ENCODE peak calls at places on chromosomes 7 and 10, in four cellular contexts. M, D, V and Q are unnamed samples.

GRCh38 chr7:138254444-138254843 is 178.2 kb downstream of the AKR1D1 start:
- DNase-seq in M (no peak), D (no peak), V (no peak), Q (no peak)

GRCh38 chr10:120963053-120963533 is 111.9 kb downstream of the WDR11 start:
- DNase-seq in M (no peak), D (no peak), V (no peak), Q (no peak)

GRCh38 chr7:2198760-2199159 is 34.0 kb downstream of the MAD1L1 start:
- DNase-seq in M (no peak), D (no peak), V (no peak), Q (no peak)

GRCh38 chr7:3942778-3943177 is 641.7 kb downstream of the SDK1 start:
- DNase-seq in M (peak), D (no peak), V (no peak), Q (no peak)

GRCh38 chr10:3100093-3100792 is 32.9 kb downstream of the PFKP start:
- DNase-seq in M (no peak), D (no peak), V (no peak), Q (no peak)

GRCh38 chr10:99938563-99938962 is 71.2 kb downstream of the DNMBP start:
- DNase-seq in M (peak), D (peak), V (no peak), Q (no peak)

GRCh38 chr7:101816499-101817030 is 861 bp upstream of the CUX1 start:
- DNase-seq in M (peak), D (no peak), V (no peak), Q (no peak)

GRCh38 chr7:94510582-94511456 is 1.2 kb downstream of the CASD1 start:
- DNase-seq in M (peak), D (peak), V (no peak), Q (peak)

GRCh38 chr7:16564909-16565426 is 38.3 kb downstream of the LRRC72 start:
- DNase-seq in M (peak), D (peak), V (peak), Q (peak)

GRCh38 chr7:37198906-37199485 is 249.7 kb downstream of the ELMO1 start:
- DNase-seq in M (peak), D (peak), V (peak), Q (peak)

GRCh38 chr7:15874774-15875173 is 188.3 kb upstream of the MEOX2 start:
- DNase-seq in M (peak), D (no peak), V (no peak), Q (no peak)

GRCh38 chr10:67519434-67519833 is 176.6 kb downstream of the CTNNA3 start:
- DNase-seq in M (no peak), D (no peak), V (no peak), Q (no peak)

GRCh38 chr10:86083206-86083605 is 283.4 kb downstream of the GRID1 start:
- DNase-seq in M (no peak), D (no peak), V (no peak), Q (no peak)

GRCh38 chr10:27223964-27224363 is 16.6 kb downstream of the ACBD5 start:
- DNase-seq in M (peak), D (no peak), V (no peak), Q (no peak)

GRCh38 chr10:93333278-93333978 is 148.7 kb downstream of the MYOF start:
- DNase-seq in M (peak), D (peak), V (no peak), Q (peak)

GRCh38 chr10:27153855-27154198 is 357 bp downstream of the YME1L1 start:
- DNase-seq in M (peak), D (peak), V (no peak), Q (no peak)

GRCh38 chr7:362416-363096 is 72.6 kb downstream of the FOXL3 start:
- DNase-seq in M (no peak), D (no peak), V (no peak), Q (no peak)

GRCh38 chr10:21572578-21572977 is 38.5 kb downstream of the MLLT10 start:
- DNase-seq in M (peak), D (peak), V (no peak), Q (no peak)

GRCh38 chr7:118224521-118224920 is at the start of gene ANKRD7:
- DNase-seq in M (no peak), D (no peak), V (no peak), Q (no peak)

GRCh38 chr7:30427296-30428080 is 51.1 kb downstream of the NOD1 start:
- DNase-seq in M (no peak), D (no peak), V (no peak), Q (no peak)

GRCh38 chr10:114748270-114748669 is 73.3 kb upstream of the FHIP2A start:
- DNase-seq in M (no peak), D (no peak), V (no peak), Q (no peak)

GRCh38 chr10:61939575-61940301 is 38.2 kb downstream of the ARID5B start:
- DNase-seq in M (peak), D (peak), V (no peak), Q (peak)

GRCh38 chr7:149196705-149197171 is 1.4 kb downstream of the ZNF282 start:
- DNase-seq in M (no peak), D (no peak), V (no peak), Q (peak)

GRCh38 chr10:91597397-91597881 is 35.4 kb downstream of the PPP1R3C start:
- DNase-seq in M (peak), D (no peak), V (no peak), Q (no peak)

GRCh38 chr7:47507514-47507913 is 74.4 kb downstream of the TNS3 start:
- DNase-seq in M (no peak), D (no peak), V (no peak), Q (no peak)

GRCh38 chr10:17841055-17841454 is 31.9 kb downstream of the MRC1 start:
- DNase-seq in M (peak), D (no peak), V (no peak), Q (no peak)

GRCh38 chr10:122307669-122308486 is 36.8 kb downstream of the BTBD16 start:
- DNase-seq in M (peak), D (peak), V (peak), Q (peak)

GRCh38 chr10:85008493-85009181 is 680.2 kb downstream of the CCSER2 start:
- DNase-seq in M (no peak), D (no peak), V (no peak), Q (no peak)

GRCh38 chr7:130380121-130380860 is at the start of gene CPA1:
- DNase-seq in M (peak), D (no peak), V (no peak), Q (no peak)

GRCh38 chr10:92760609-92761008 is 70.9 kb downstream of the HHEX start:
- DNase-seq in M (peak), D (peak), V (no peak), Q (no peak)

GRCh38 chr7:99340659-99341058 is 15.0 kb downstream of the ARPC1A start:
- DNase-seq in M (peak), D (peak), V (no peak), Q (no peak)

GRCh38 chr10:133613699-133614098 is 12.9 kb downstream of the FRG2B start:
- DNase-seq in M (no peak), D (no peak), V (no peak), Q (no peak)
- H2AFZ ChIP-seq in M (no peak), D (no peak), V (no peak), Q (no peak)

GRCh38 chr7:40733578-40733977 is 598.8 kb downstream of the SUGCT start:
- DNase-seq in M (no peak), D (no peak), V (no peak), Q (peak)
- H2AFZ ChIP-seq in M (no peak), D (no peak), V (no peak), Q (peak)

DNA sequence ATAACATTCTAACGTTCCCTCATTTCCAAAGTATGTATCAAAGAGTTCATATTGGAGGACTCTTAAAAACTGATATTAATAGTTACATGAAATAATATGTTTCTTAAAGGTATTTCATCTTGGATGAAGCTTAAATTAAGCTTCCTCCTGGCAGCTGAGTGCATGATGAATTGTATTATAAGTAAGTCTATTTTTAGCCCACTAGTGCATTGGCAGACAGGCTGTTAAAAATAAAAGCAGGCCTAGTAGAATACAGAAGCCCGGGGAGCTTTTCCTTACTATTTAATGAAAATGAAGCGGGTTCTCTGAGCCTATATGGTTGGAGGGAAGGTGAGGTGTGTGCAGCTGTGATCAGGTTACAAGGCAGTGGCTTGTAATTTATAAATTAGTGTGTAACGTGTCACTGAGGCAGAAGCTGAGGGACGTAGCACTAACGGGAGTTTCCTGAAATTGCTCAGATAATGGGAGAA is 130.7 kb upstream of the KMT2E start:
- DNase-seq in M (peak), D (no peak), V (no peak), Q (no peak)
- H2AFZ ChIP-seq in M (no peak), D (no peak), V (peak), Q (no peak)

GRCh38 chr10:119517235-119518141 is 25.0 kb downstream of the RGS10 start:
- DNase-seq in M (peak), D (peak), V (no peak), Q (no peak)
- H2AFZ ChIP-seq in M (no peak), D (peak), V (no peak), Q (no peak)

GRCh38 chr7:12731214-12731656 is 43.8 kb downstream of the ARL4A start:
- DNase-seq in M (no peak), D (no peak), V (peak), Q (no peak)
- H2AFZ ChIP-seq in M (peak), D (no peak), V (peak), Q (no peak)